ENCODE peak calls at places on chromosomes 4 and X, in six cellular contexts. Z is upper lobe of right lung; U is NT2/D1; N is ascending aorta; P is adipocyte; O is CD8-positive, alpha-beta memory T cell. M is an unnamed sample.

GRCh38 chr4:121991968-121992367 is 40.1 kb upstream of the TRPC3 start:
- DNase-seq in O (no peak), P (peak; percentile 23), U (no peak), N (no peak), Z (no peak), M (no peak)

GRCh38 chr4:140935259-140935658 is 179.1 kb upstream of the TBC1D9 start:
- DNase-seq in Z (no peak), U (no peak), N (no peak), P (peak; percentile 38), O (no peak), M (no peak)

GRCh38 chrX:943035-943434 is 269.4 kb downstream of the CRLF2 start:
- DNase-seq in U (no peak), O (no peak), P (no peak), N (no peak), Z (no peak), M (no peak)

GRCh38 chr4:182143086-182143821 is 99.9 kb upstream of the TENM3 start:
- DNase-seq in U (no peak), Z (no peak), P (peak; percentile 51), N (no peak), O (no peak), M (no peak)

GRCh38 chrX:3514996-3515395 is 168.5 kb upstream of the MXRA5 start:
- DNase-seq in N (no peak), O (no peak), U (no peak), Z (no peak), P (no peak), M (no peak)

GRCh38 chrX:152343306-152343705 is 107.8 kb downstream of the GABRA3 start:
- DNase-seq in O (no peak), P (peak; percentile 17), Z (no peak), N (no peak), U (no peak), M (no peak)

GRCh38 chrX:135295238-135295943 is 13.9 kb upstream of the ETDC start:
- DNase-seq in U (no peak), N (no peak), Z (peak; percentile 65), P (no peak), O (peak; percentile 31), M (no peak)

GRCh38 chrX:150767475-150768131 is 74.4 kb downstream of the MTMR1 start:
- DNase-seq in P (peak; percentile 76), O (no peak), Z (no peak), N (no peak), U (no peak), M (peak; percentile 67)

GRCh38 chrX:17030092-17030491 is 83.6 kb downstream of the REPS2 start:
- DNase-seq in P (no peak), U (no peak), O (no peak), Z (no peak), N (no peak), M (no peak)

GRCh38 chr4:108264693-108265092 is 96.0 kb upstream of the LEF1 start:
- DNase-seq in N (no peak), U (no peak), P (no peak), O (no peak), Z (no peak), M (no peak)

GRCh38 chr4:91746551-91746950 is 557.2 kb upstream of the GRID2 start:
- DNase-seq in Z (no peak), O (no peak), P (no peak), N (no peak), U (no peak), M (no peak)

GRCh38 chrX:124925681-124926080 is 394.0 kb upstream of the TEX13C start:
- DNase-seq in O (no peak), U (no peak), Z (no peak), P (no peak), N (no peak), M (no peak)

GRCh38 chr4:8122746-8123145 is 35.9 kb downstream of the ABLIM2 start:
- DNase-seq in P (no peak), Z (no peak), U (no peak), N (no peak), O (no peak), M (no peak)

GRCh38 chrX:48945517-48946348 is 11.7 kb downstream of the OTUD5 start:
- DNase-seq in N (no peak), Z (peak; percentile 66), P (peak; percentile 73), U (no peak), O (peak; percentile 24), M (no peak)

GRCh38 chrX:32139463-32139862 is 1067.6 kb upstream of the FTHL17 start:
- DNase-seq in U (no peak), P (no peak), Z (no peak), O (no peak), N (no peak), M (no peak)

GRCh38 chr4:155038459-155038858 is 170.0 kb upstream of the NPY2R start:
- DNase-seq in U (no peak), N (no peak), O (no peak), P (no peak), Z (no peak), M (no peak)

GRCh38 chrX:138710311-138710791 is 1.2 kb downstream of the FGF13 start:
- DNase-seq in Z (no peak), P (no peak), O (no peak), U (no peak), N (no peak), M (no peak)

GRCh38 chr4:121950680-121951569 is 935 bp downstream of the TRPC3 start:
- DNase-seq in P (peak; percentile 58), Z (peak; percentile 66), O (peak; percentile 7), U (no peak), N (no peak), M (no peak)

GRCh38 chr4:86582453-86582852 is 11.7 kb upstream of the PTPN13 start:
- DNase-seq in N (no peak), Z (no peak), O (no peak), U (no peak), P (no peak), M (no peak)
- H3K4me3 ChIP-seq in N (peak overlapping the region; percentile 13), Z (peak overlapping the region; percentile 34), O (no peak overlapping the region), U (no peak overlapping the region), P (peak overlapping the region; percentile 77), M (no peak overlapping the region)

DNA sequence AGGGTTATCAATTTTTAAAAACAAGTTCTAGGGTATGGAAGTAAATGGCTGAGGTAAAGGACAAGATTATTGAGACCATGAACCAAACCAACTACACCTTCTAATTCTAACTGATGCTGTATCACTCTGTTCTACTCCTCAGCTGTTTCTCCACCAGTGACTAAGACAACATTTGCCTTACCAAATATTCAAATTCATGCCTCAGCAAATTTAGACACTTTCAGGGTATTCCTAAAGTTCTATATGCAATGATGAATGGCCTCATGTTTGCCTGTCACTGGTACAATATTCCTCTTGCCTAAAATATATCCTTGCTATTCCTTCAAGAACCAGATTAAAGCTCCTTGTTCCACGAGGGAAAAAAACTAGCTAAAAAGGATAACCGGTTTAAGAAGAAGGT is 5.0 kb downstream of the RPL9 start:
- DNase-seq in N (no peak), P (no peak), U (no peak), O (no peak), Z (no peak), M (no peak)
- H3K36me3 ChIP-seq in N (peaks cover 66% of the 10 kb centered on the region), P (peaks cover 80% of the 10 kb centered on the region), U (peaks cover 91% of the 10 kb centered on the region), O (peaks cover 51% of the 10 kb centered on the region), Z (peaks cover 79% of the 10 kb centered on the region), M (peaks cover 12% of the 10 kb centered on the region)

GRCh38 chrX:103883533-103883932 is 51.5 kb upstream of the RAB9B start:
- DNase-seq in O (no peak), U (no peak), N (no peak), Z (no peak), P (no peak), M (no peak)
- H3K4me3 ChIP-seq in O (no peak overlapping the region), U (no peak overlapping the region), N (no peak overlapping the region), Z (no peak overlapping the region), P (no peak overlapping the region), M (no peak overlapping the region)

DNA sequence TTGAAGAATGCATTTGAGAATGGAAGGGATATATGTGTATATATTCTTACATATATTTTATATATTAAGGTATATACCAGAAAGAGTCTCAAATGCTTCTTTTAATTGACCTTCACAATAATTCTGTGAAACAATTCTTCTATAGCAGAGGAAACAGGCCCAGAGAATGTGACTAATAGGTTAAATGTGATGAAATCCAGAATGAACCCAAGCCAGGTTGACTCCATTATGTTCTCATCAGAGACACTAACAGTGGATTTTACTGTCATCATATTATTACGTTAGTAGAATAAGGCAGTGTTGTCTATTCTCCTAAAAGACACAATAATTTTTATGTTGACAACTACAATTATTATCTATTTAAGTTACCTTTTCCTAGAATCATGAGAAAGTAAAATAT is 56.1 kb upstream of the ANKRD50 start:
- DNase-seq in P (peak; percentile 21), N (no peak), O (no peak), U (no peak), Z (no peak), M (no peak)
- H3K36me3 ChIP-seq in P (no peaks in the 10 kb centered on the region), N (no peaks in the 10 kb centered on the region), O (no peaks in the 10 kb centered on the region), U (no peaks in the 10 kb centered on the region), Z (no peaks in the 10 kb centered on the region), M (no peaks in the 10 kb centered on the region)

GRCh38 chrX:116241001-116241400 is 70.5 kb downstream of the AGTR2 start:
- DNase-seq in P (no peak), O (no peak), N (no peak), U (no peak), Z (no peak), M (no peak)
- H3K4me3 ChIP-seq in P (no peak overlapping the region), O (no peak overlapping the region), N (no peak overlapping the region), U (no peak overlapping the region), Z (no peak overlapping the region), M (no peak overlapping the region)

GRCh38 chr4:55435136-55435535 is 39.4 kb downstream of the TMEM165 start:
- DNase-seq in N (no peak), O (no peak), Z (no peak), P (peak; percentile 55), U (no peak), M (no peak)
- H3K36me3 ChIP-seq in N (peaks cover 53% of the 10 kb centered on the region), O (no peaks in the 10 kb centered on the region), Z (peaks cover 69% of the 10 kb centered on the region), P (peaks cover 74% of the 10 kb centered on the region), U (peaks cover 52% of the 10 kb centered on the region), M (peaks cover 10% of the 10 kb centered on the region)